ENCODE peak calls at places on chromosome 10, in eight cellular contexts. I is PC-9, K is Panc1, O is neural progenitor cell, Z is stomach, E is ovary, P is heart right ventricle, H is right atrium auricular region. Y is an unnamed sample. For H3K27me3, the result is how much of the 10 kb centered on the place peaks cover.

GRCh38 chr10:30062090-30062489 is 2.7 kb upstream of the JCAD start:
- DNase-seq in I (no peak), K (no peak), O (no peak), Z (no peak), E (no peak), P (no peak), H (no peak), Y (no peak)

GRCh38 chr10:26840938-26841732 is 19.6 kb downstream of the ABI1 start:
- DNase-seq in I (no peak), K (no peak), O (no peak), Z (no peak), E (no peak), P (no peak), H (no peak), Y (no peak)

GRCh38 chr10:131947631-131948347 is 33.9 kb downstream of the BNIP3 start:
- DNase-seq in I (no peak), K (peak), O (no peak), Z (no peak), E (no peak), P (no peak), H (no peak), Y (no peak)

GRCh38 chr10:878895-879294 is 52.6 kb downstream of the LARP4B start:
- DNase-seq in I (no peak), K (no peak), O (no peak), Z (no peak), E (no peak), P (no peak), H (no peak), Y (no peak)

GRCh38 chr10:84264611-84265141 is 19.8 kb downstream of the RGR start:
- DNase-seq in I (no peak), K (peak), O (peak), Z (peak), E (peak), P (peak), H (peak), Y (peak)

GRCh38 chr10:3122486-3123205 is 49.9 kb downstream of the PITRM1 start:
- DNase-seq in I (no peak), K (no peak), O (no peak), Z (no peak), E (no peak), P (no peak), H (no peak), Y (no peak)

GRCh38 chr10:98659951-98660350 is 213.2 kb upstream of the HPS1 start:
- DNase-seq in I (no peak), K (no peak), O (no peak), Z (no peak), E (no peak), P (no peak), H (no peak), Y (no peak)

GRCh38 chr10:83820033-83820432 is 319.3 kb upstream of the GHITM start:
- DNase-seq in I (no peak), K (no peak), O (no peak), Z (no peak), E (no peak), P (peak), H (no peak), Y (no peak)

GRCh38 chr10:86411281-86411841 is 44.8 kb upstream of the GRID1 start:
- DNase-seq in I (no peak), K (no peak), O (no peak), Z (no peak), E (no peak), P (peak), H (no peak), Y (no peak)

GRCh38 chr10:79202188-79203013 is 133.6 kb downstream of the ZMIZ1 start:
- DNase-seq in I (no peak), K (no peak), O (peak), Z (peak), E (no peak), P (no peak), H (no peak), Y (no peak)

GRCh38 chr10:16105082-16105481 is 244.8 kb upstream of the MINDY3 start:
- DNase-seq in I (no peak), K (no peak), O (no peak), Z (no peak), E (no peak), P (no peak), H (no peak), Y (no peak)

GRCh38 chr10:86139066-86139657 is 227.4 kb downstream of the GRID1 start:
- DNase-seq in I (no peak), K (peak), O (peak), Z (no peak), E (no peak), P (no peak), H (no peak), Y (no peak)

GRCh38 chr10:405648-406047 is 270.4 kb downstream of the ZMYND11 start:
- DNase-seq in I (no peak), K (no peak), O (peak), Z (no peak), E (no peak), P (no peak), H (no peak), Y (no peak)

GRCh38 chr10:100775346-100775745 is 30.0 kb downstream of the PAX2 start:
- DNase-seq in I (no peak), K (no peak), O (no peak), Z (no peak), E (no peak), P (no peak), H (no peak), Y (no peak)

GRCh38 chr10:30811665-30812017 is 182.1 kb upstream of the LYZL2 start:
- DNase-seq in I (no peak), K (no peak), O (no peak), Z (no peak), E (no peak), P (no peak), H (no peak), Y (no peak)

GRCh38 chr10:93751074-93751572 is 6.6 kb upstream of the LGI1 start:
- DNase-seq in I (no peak), K (no peak), O (no peak), Z (no peak), E (no peak), P (no peak), H (no peak), Y (no peak)

GRCh38 chr10:100303724-100304319 is 17.3 kb upstream of the BLOC1S2 start:
- DNase-seq in I (peak), K (peak), O (peak), Z (no peak), E (no peak), P (no peak), H (no peak), Y (no peak)

GRCh38 chr10:12419279-12419847 is 70.0 kb downstream of the CAMK1D start:
- DNase-seq in I (peak), K (peak), O (no peak), Z (no peak), E (no peak), P (peak), H (peak), Y (no peak)

GRCh38 chr10:55631071-55631654 is 729.9 kb downstream of the ZWINT start:
- DNase-seq in I (peak), K (no peak), O (peak), Z (peak), E (no peak), P (peak), H (peak), Y (peak)

GRCh38 chr10:3538291-3538849 is 246.6 kb downstream of the KLF6 start:
- DNase-seq in I (no peak), K (no peak), O (no peak), Z (no peak), E (no peak), P (no peak), H (no peak), Y (peak)

GRCh38 chr10:1266033-1266802 is 210.0 kb downstream of the WDR37 start:
- DNase-seq in I (no peak), K (no peak), O (no peak), Z (no peak), E (no peak), P (no peak), H (peak), Y (no peak)

GRCh38 chr10:75922435-75922834 is 491.0 kb downstream of the LRMDA start:
- DNase-seq in I (no peak), K (no peak), O (no peak), Z (no peak), E (no peak), P (no peak), H (no peak), Y (no peak)
- TF ChIP-seq CTCF in I (peak), K (peak), O (peak), Z (no peak), E (no peak), P (no peak), H (peak), Y (no peak)

DNA sequence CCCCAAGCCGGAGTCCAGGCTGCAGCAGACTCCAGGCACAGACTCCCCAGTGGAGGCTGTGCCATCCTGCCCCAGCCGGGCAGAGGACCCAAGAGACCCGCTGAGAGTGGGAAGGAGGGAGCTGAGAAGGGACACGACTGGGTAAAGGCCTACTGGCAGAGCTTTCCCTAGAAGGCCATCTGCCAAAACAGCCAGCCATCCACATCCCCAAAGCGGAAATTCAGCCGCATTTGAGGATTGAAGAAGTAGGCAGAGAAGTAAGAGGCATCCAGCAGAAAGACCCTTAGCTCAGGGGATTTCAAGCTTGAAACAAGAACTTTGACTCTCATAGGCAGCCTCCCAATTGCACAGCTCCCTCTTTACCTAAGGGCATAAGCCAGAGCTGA is 853 bp downstream of the CPXM2 start:
- DNase-seq in I (no peak), K (no peak), O (no peak), Z (no peak), E (peak), P (no peak), H (no peak), Y (no peak)
- H3K27me3 ChIP-seq in I (half or more), K (under half), O (half or more), Z (under half), E (under half), P (under half), H (under half), Y (under half)

GRCh38 chr10:89701238-89702120 is at the start of gene KIF20B:
- DNase-seq in I (peak), K (peak), O (peak), Z (peak), E (peak), P (peak), H (peak), Y (peak)

GRCh38 chr10:89699581-89700064 is 1.8 kb upstream of the KIF20B start:
- DNase-seq in I (no peak), K (no peak), O (no peak), Z (no peak), E (no peak), P (no peak), H (no peak), Y (no peak)

GRCh38 chr10:89702121-89702480 is 711 bp downstream of the KIF20B start:
- DNase-seq in I (no peak), K (peak), O (peak), Z (no peak), E (no peak), P (no peak), H (no peak), Y (no peak)

GRCh38 chr10:89697946-89698345 is 3.4 kb upstream of the KIF20B start:
- DNase-seq in I (no peak), K (no peak), O (no peak), Z (no peak), E (no peak), P (no peak), H (no peak), Y (no peak)

DNA sequence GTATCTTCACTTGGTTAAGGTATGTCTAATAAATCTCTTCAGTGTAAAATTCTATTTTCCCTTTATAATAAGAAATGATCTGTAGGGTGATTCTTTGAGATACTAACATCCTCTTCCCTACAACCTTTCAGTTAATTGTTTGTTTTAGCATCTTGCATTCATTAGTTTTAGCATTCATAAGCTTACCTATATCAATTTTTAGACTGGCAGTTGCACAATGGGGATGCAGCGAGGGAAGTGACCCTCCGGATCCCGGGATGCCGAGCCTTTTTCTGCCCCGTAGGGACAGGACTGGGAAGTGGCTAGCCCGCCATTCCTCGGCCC is 514 bp upstream of the KIF20B start:
- DNase-seq in I (no peak), K (no peak), O (no peak), Z (no peak), E (no peak), P (no peak), H (no peak), Y (no peak)
- TF ChIP-seq CTCF in I (no peak), K (no peak), O (no peak), Z (no peak), E (no peak), P (no peak), H (no peak), Y (no peak)

DNA sequence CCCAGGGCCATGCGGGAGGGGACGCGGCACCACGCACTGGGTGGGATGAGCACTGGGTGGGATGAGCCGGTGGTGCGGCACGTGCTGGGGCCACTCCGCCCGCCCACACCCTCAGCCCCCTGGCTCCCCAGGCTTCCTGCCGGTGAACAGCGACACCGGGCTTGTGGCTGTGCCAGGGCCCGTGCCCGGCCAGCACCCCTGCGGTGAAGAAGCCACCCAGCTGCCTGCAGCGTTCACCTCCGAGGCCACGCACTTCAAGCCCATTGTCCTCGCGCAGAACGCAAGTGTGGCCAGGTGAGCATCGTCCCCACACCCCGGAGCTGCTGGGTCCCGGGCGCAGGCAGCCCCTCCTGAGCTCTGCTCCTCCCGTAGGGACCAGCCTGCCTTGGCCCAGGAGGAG is 31.8 kb upstream of the UTF1 start:
- DNase-seq in I (no peak), K (no peak), O (no peak), Z (no peak), E (peak), P (no peak), H (no peak), Y (no peak)
- H3K27me3 ChIP-seq in I (under half), K (under half), O (under half), Z (under half), E (under half), P (under half), H (under half), Y (under half)

GRCh38 chr10:5465976-5466450 is 33.4 kb downstream of the CALML5 start:
- DNase-seq in I (no peak), K (no peak), O (no peak), Z (no peak), E (no peak), P (no peak), H (no peak), Y (no peak)

GRCh38 chr10:5466451-5466996 is 32.8 kb downstream of the CALML5 start:
- DNase-seq in I (peak), K (no peak), O (peak), Z (peak), E (no peak), P (no peak), H (no peak), Y (peak)

GRCh38 chr10:5462841-5463293 is 36.5 kb downstream of the CALML5 start:
- DNase-seq in I (no peak), K (no peak), O (no peak), Z (no peak), E (no peak), P (no peak), H (no peak), Y (no peak)

GRCh38 chr10:5461914-5462840 is 37.2 kb downstream of the CALML5 start:
- DNase-seq in I (no peak), K (no peak), O (no peak), Z (no peak), E (no peak), P (no peak), H (no peak), Y (no peak)

GRCh38 chr10:5464521-5464920 is 34.8 kb downstream of the CALML5 start:
- DNase-seq in I (no peak), K (no peak), O (no peak), Z (no peak), E (no peak), P (no peak), H (no peak), Y (no peak)
- TF ChIP-seq CTCF in I (no peak), K (no peak), O (no peak), Z (no peak), E (no peak), P (no peak), H (no peak), Y (no peak)

Y was measured in lung.